ENCODE peak calls at places on chromosome 1, in five cellular contexts. One of them, this sample, is unnamed. For H3K4me1, the result is how much of the 10 kb centered on the place peaks cover.

GRCh38 chr1:227299688-227300087 is 18.6 kb downstream of the CDC42BPA start:
- DNase-seq in CD8-positive, alpha-beta T cell: no peak
- DNase-seq in mesendoderm: no peak
- DNase-seq in stomach: no peak
- DNase-seq in ovary: no peak
- DNase-seq in this sample: no peak

GRCh38 chr1:73065585-73065984 is 783.2 kb upstream of the NEGR1 start:
- DNase-seq in CD8-positive, alpha-beta T cell: no peak
- DNase-seq in mesendoderm: peak
- DNase-seq in stomach: no peak
- DNase-seq in ovary: no peak
- DNase-seq in this sample: peak

GRCh38 chr1:9659328-9659727 is 7.8 kb downstream of the PIK3CD start:
- DNase-seq in CD8-positive, alpha-beta T cell: no peak
- DNase-seq in mesendoderm: no peak
- DNase-seq in stomach: no peak
- DNase-seq in ovary: no peak
- DNase-seq in this sample: peak

GRCh38 chr1:2921970-2922686 is 99.1 kb upstream of the ACTRT2 start:
- DNase-seq in CD8-positive, alpha-beta T cell: no peak
- DNase-seq in mesendoderm: no peak
- DNase-seq in stomach: no peak
- DNase-seq in ovary: no peak
- DNase-seq in this sample: peak

GRCh38 chr1:14136152-14136763 is 436.3 kb downstream of the PRDM2 start:
- DNase-seq in CD8-positive, alpha-beta T cell: no peak
- DNase-seq in mesendoderm: no peak
- DNase-seq in stomach: no peak
- DNase-seq in ovary: no peak
- DNase-seq in this sample: no peak

GRCh38 chr1:192546596-192547199 is 28.9 kb upstream of the RGS1 start:
- DNase-seq in CD8-positive, alpha-beta T cell: no peak
- DNase-seq in mesendoderm: no peak
- DNase-seq in stomach: no peak
- DNase-seq in ovary: no peak
- DNase-seq in this sample: no peak

GRCh38 chr1:101000141-101000867 is 25.3 kb downstream of the DPH5 start:
- DNase-seq in CD8-positive, alpha-beta T cell: no peak
- DNase-seq in mesendoderm: no peak
- DNase-seq in stomach: no peak
- DNase-seq in ovary: no peak
- DNase-seq in this sample: no peak

GRCh38 chr1:207034208-207034607 is 1.7 kb upstream of the C1orf116 start:
- DNase-seq in CD8-positive, alpha-beta T cell: no peak
- DNase-seq in mesendoderm: no peak
- DNase-seq in stomach: no peak
- DNase-seq in ovary: no peak
- DNase-seq in this sample: no peak

GRCh38 chr1:40976952-40977690 is 2.4 kb upstream of the CTPS1 start:
- DNase-seq in CD8-positive, alpha-beta T cell: no peak
- DNase-seq in mesendoderm: no peak
- DNase-seq in stomach: no peak
- DNase-seq in ovary: no peak
- DNase-seq in this sample: no peak

GRCh38 chr1:9730096-9730901 is 78.8 kb downstream of the PIK3CD start:
- DNase-seq in CD8-positive, alpha-beta T cell: no peak
- DNase-seq in mesendoderm: no peak
- DNase-seq in stomach: no peak
- DNase-seq in ovary: no peak
- DNase-seq in this sample: no peak

GRCh38 chr1:152049291-152050073 is 12.7 kb upstream of the S100A11 start:
- DNase-seq in CD8-positive, alpha-beta T cell: no peak
- DNase-seq in mesendoderm: no peak
- DNase-seq in stomach: no peak
- DNase-seq in ovary: no peak
- DNase-seq in this sample: no peak

GRCh38 chr1:116982319-116983004 is 19.1 kb upstream of the CD101 start:
- DNase-seq in CD8-positive, alpha-beta T cell: no peak
- DNase-seq in mesendoderm: peak
- DNase-seq in stomach: no peak
- DNase-seq in ovary: no peak
- DNase-seq in this sample: no peak

GRCh38 chr1:119136401-119136800 is 4.1 kb downstream of the WARS2 start:
- DNase-seq in CD8-positive, alpha-beta T cell: no peak
- DNase-seq in mesendoderm: peak
- DNase-seq in stomach: no peak
- DNase-seq in ovary: no peak
- DNase-seq in this sample: no peak

GRCh38 chr1:244280859-244281258 is 170.8 kb downstream of the ADSS2 start:
- DNase-seq in CD8-positive, alpha-beta T cell: no peak
- DNase-seq in mesendoderm: no peak
- DNase-seq in stomach: no peak
- DNase-seq in ovary: no peak
- DNase-seq in this sample: no peak

GRCh38 chr1:109792056-109792831 is 28.5 kb upstream of the EPS8L3 start:
- DNase-seq in CD8-positive, alpha-beta T cell: no peak
- DNase-seq in mesendoderm: peak
- DNase-seq in stomach: peak
- DNase-seq in ovary: peak
- DNase-seq in this sample: peak

GRCh38 chr1:2226525-2227340 is 1.4 kb upstream of the SKI start:
- DNase-seq in CD8-positive, alpha-beta T cell: no peak
- DNase-seq in mesendoderm: no peak
- DNase-seq in stomach: no peak
- DNase-seq in ovary: peak
- DNase-seq in this sample: no peak

GRCh38 chr1:1058088-1058905 is 15.8 kb downstream of the RNF223 start:
- DNase-seq in CD8-positive, alpha-beta T cell: no peak
- DNase-seq in mesendoderm: no peak
- DNase-seq in stomach: no peak
- DNase-seq in ovary: no peak
- DNase-seq in this sample: no peak

DNA sequence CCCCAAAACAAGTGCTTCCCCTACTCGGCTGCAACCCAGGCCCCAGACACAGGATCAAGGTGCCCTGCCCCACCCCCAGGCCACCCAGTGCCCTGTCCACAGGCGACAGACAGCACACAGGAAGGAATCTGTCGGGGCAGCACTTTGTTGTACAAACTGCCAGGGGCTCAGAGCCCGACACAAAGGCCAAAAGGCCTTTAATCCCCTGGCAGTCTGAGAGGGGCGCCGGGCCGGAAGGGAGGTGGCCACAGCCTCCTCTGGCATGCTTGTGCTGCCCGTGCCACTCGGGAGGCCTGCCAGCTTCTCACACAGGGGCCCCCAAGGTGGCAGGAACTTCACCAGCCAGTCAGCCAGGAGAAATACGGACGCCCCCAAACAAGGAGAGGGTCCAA is 35.1 kb downstream of the HSPG2 start:
- DNase-seq in CD8-positive, alpha-beta T cell: no peak
- DNase-seq in mesendoderm: no peak
- DNase-seq in stomach: no peak
- DNase-seq in ovary: no peak
- DNase-seq in this sample: no peak
- H3K4me1 ChIP-seq in CD8-positive, alpha-beta T cell: under half
- H3K4me1 ChIP-seq in mesendoderm: under half
- H3K4me1 ChIP-seq in stomach: half or more
- H3K4me1 ChIP-seq in ovary: under half
- H3K4me1 ChIP-seq in this sample: under half

GRCh38 chr1:208206092-208206698 is 38.0 kb downstream of the PLXNA2 start:
- DNase-seq in CD8-positive, alpha-beta T cell: no peak
- DNase-seq in mesendoderm: no peak
- DNase-seq in stomach: no peak
- DNase-seq in ovary: no peak
- DNase-seq in this sample: no peak
- H3K27ac ChIP-seq in CD8-positive, alpha-beta T cell: no peak
- H3K27ac ChIP-seq in mesendoderm: no peak
- H3K27ac ChIP-seq in stomach: peak
- H3K27ac ChIP-seq in ovary: no peak
- H3K27ac ChIP-seq in this sample: no peak

GRCh38 chr1:17559618-17560419 is 20.3 kb downstream of the ARHGEF10L start:
- DNase-seq in CD8-positive, alpha-beta T cell: no peak
- DNase-seq in mesendoderm: no peak
- DNase-seq in stomach: peak
- DNase-seq in ovary: no peak
- DNase-seq in this sample: no peak
- H3K4me1 ChIP-seq in CD8-positive, alpha-beta T cell: under half
- H3K4me1 ChIP-seq in mesendoderm: under half
- H3K4me1 ChIP-seq in stomach: half or more
- H3K4me1 ChIP-seq in ovary: under half
- H3K4me1 ChIP-seq in this sample: under half

GRCh38 chr1:201584510-201584991 is 45.6 kb downstream of the NAV1 start:
- DNase-seq in CD8-positive, alpha-beta T cell: no peak
- DNase-seq in mesendoderm: no peak
- DNase-seq in stomach: no peak
- DNase-seq in ovary: no peak
- DNase-seq in this sample: no peak
- H3K27ac ChIP-seq in CD8-positive, alpha-beta T cell: no peak
- H3K27ac ChIP-seq in mesendoderm: no peak
- H3K27ac ChIP-seq in stomach: peak
- H3K27ac ChIP-seq in ovary: no peak
- H3K27ac ChIP-seq in this sample: no peak

GRCh38 chr1:12144969-12145368 is 21.8 kb upstream of the TNFRSF1B start:
- DNase-seq in CD8-positive, alpha-beta T cell: no peak
- DNase-seq in mesendoderm: no peak
- DNase-seq in stomach: no peak
- DNase-seq in ovary: no peak
- DNase-seq in this sample: no peak
- H3K4me1 ChIP-seq in CD8-positive, alpha-beta T cell: under half
- H3K4me1 ChIP-seq in mesendoderm: under half
- H3K4me1 ChIP-seq in stomach: under half
- H3K4me1 ChIP-seq in ovary: under half
- H3K4me1 ChIP-seq in this sample: under half

GRCh38 chr1:160708821-160709220 is 2.8 kb downstream of the CD48 start:
- DNase-seq in CD8-positive, alpha-beta T cell: no peak
- DNase-seq in mesendoderm: no peak
- DNase-seq in stomach: no peak
- DNase-seq in ovary: no peak
- DNase-seq in this sample: no peak

GRCh38 chr1:160708118-160708517 is 3.5 kb downstream of the CD48 start:
- DNase-seq in CD8-positive, alpha-beta T cell: no peak
- DNase-seq in mesendoderm: no peak
- DNase-seq in stomach: no peak
- DNase-seq in ovary: no peak
- DNase-seq in this sample: no peak

GRCh38 chr1:160709715-160710114 is 1.9 kb downstream of the CD48 start:
- DNase-seq in CD8-positive, alpha-beta T cell: no peak
- DNase-seq in mesendoderm: no peak
- DNase-seq in stomach: no peak
- DNase-seq in ovary: no peak
- DNase-seq in this sample: no peak

GRCh38 chr1:160705176-160705745 is 6.4 kb downstream of the CD48 start:
- DNase-seq in CD8-positive, alpha-beta T cell: no peak
- DNase-seq in mesendoderm: no peak
- DNase-seq in stomach: no peak
- DNase-seq in ovary: no peak
- DNase-seq in this sample: no peak

DNA sequence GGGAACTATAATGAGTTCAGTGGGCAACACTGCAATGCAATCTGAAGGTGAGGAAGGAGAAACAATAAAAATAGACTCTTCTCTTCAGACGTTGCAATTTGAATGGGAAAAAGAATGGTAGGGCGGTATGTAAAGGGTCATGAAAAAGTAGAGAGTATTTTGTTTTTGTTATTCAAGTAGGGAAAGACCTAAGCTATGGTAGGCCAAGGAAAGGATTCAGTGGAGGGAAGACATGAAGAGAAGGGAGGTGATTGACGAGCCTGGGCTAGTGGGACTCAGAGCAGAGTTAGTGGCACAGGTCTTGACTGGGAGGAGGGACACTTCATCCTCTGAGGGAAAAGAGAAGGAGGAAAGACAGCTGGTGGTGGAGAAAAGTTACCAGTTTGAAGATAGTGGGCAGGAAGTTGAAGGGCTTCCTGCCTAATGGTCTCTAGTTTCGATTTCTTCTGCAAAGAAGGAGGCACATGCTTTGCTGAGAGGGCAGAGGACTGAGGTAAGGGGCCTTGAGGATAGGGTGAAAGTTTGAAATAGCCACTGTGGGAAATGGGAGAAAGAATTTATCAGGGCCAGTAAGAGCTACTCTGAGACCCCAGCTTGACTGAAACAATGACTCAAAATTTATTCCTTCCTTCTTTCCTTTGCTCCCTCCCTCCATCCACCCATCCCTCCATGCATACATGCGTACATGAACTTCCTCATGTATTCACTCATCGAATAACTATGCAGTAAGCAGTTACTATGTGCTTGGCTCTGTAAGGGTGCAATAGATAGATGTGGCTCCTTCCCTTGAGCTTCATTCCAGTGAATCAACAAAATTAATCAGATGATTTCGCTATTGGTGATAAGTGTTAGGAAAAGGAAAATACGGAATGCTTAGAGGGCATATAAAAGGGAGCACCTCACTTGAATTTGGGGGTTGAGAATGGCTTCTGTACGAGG is 4.2 kb downstream of the CD48 start:
- DNase-seq in CD8-positive, alpha-beta T cell: no peak
- DNase-seq in mesendoderm: no peak
- DNase-seq in stomach: no peak
- DNase-seq in ovary: no peak
- DNase-seq in this sample: no peak
- H3K27ac ChIP-seq in CD8-positive, alpha-beta T cell: peak
- H3K27ac ChIP-seq in mesendoderm: no peak
- H3K27ac ChIP-seq in stomach: peak
- H3K27ac ChIP-seq in ovary: no peak
- H3K27ac ChIP-seq in this sample: no peak

DNA sequence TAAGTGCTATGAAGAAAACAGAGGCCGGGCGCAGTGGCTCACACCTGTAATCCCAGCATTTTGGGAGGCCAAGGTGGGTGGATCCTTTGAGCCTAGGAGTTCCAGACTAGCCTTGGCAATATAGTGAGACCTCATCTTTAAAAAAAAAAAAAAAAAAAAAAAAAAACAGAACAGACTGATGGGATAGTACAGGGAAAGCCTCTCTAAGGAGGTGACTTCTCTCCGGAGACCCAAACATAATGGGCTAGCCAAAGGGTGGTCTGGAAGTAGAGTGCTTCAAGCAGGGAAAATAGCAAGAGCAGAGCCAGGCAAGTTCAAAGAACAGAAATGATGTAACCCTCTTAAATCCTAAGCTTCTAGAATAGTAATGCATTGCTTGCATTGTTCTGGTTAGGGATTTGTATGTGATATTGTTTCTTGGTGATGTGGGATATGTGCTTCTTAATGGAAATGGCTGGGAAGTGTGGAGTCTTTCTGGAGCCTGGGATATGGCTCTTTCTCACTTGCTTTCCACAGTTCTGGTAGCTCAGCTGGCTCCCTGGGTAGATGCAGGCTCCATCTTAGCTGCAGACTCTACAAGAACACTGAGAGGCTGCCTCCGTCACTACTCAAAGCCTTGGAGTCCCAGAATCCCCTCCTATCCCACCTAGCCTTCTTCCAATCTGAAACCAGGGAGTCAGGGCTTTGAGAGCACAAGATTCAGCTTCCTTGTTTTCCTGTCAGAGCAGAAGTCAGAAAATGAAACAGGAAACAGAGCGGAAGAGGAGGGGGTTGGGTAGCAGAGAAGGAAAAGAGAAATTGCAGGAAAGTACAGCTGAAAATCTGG is 1.9 kb upstream of the PIGV start:
- DNase-seq in CD8-positive, alpha-beta T cell: no peak
- DNase-seq in mesendoderm: peak
- DNase-seq in stomach: no peak
- DNase-seq in ovary: no peak
- DNase-seq in this sample: peak
- H3K4me1 ChIP-seq in CD8-positive, alpha-beta T cell: half or more
- H3K4me1 ChIP-seq in mesendoderm: under half
- H3K4me1 ChIP-seq in stomach: half or more
- H3K4me1 ChIP-seq in ovary: under half
- H3K4me1 ChIP-seq in this sample: under half